ENCODE peak calls at places on chromosomes 1 and 21, in four cellular contexts. D, N, H and W are unnamed samples.

GRCh38 chr1:229889031-229889517 is 178.0 kb upstream of the GALNT2 start:
- DNase-seq in D (no peak), H (no peak), N (no peak), W (no peak)

GRCh38 chr21:43643193-43643592 is 16.1 kb downstream of the HSF2BP start:
- DNase-seq in D (no peak), H (no peak), N (no peak), W (no peak)

GRCh38 chr1:165073402-165074007 is 283.0 kb downstream of the LMX1A start:
- DNase-seq in D (peak; percentile 86), N (no peak), H (peak; percentile 43), W (peak; percentile 67)

GRCh38 chr21:41973427-41973831 is 19.6 kb upstream of the C2CD2 start:
- DNase-seq in N (no peak), H (no peak), D (no peak), W (no peak)

GRCh38 chr1:160144921-160145320 is 6.5 kb upstream of the ATP1A4 start:
- DNase-seq in H (no peak), N (no peak), D (peak; percentile 16), W (no peak)

GRCh38 chr1:170424346-170424745 is 107.6 kb upstream of the GORAB start:
- DNase-seq in D (no peak), H (no peak), N (no peak), W (no peak)

GRCh38 chr1:205067031-205067430 is 17.2 kb downstream of the TMEM81 start:
- DNase-seq in N (no peak), H (no peak), D (no peak), W (no peak)

GRCh38 chr1:220592714-220593113 is 64.8 kb downstream of the MARK1 start:
- DNase-seq in N (no peak), H (no peak), D (no peak), W (no peak)

GRCh38 chr1:192357904-192358303 is 41.1 kb downstream of the RGS21 start:
- DNase-seq in H (no peak), N (no peak), D (no peak), W (no peak)

GRCh38 chr1:208919371-208919770 is 664.1 kb upstream of the CAMK1G start:
- DNase-seq in N (no peak), H (no peak), D (no peak), W (peak; percentile 30)

GRCh38 chr1:8031176-8031785 is 5.2 kb upstream of the ERRFI1 start:
- DNase-seq in H (peak; percentile 42), N (no peak), D (peak; percentile 49), W (peak; percentile 76)

GRCh38 chr1:210233495-210234253 is 1.1 kb downstream of the SERTAD4 start:
- DNase-seq in D (peak; percentile 61), H (no peak), N (peak; percentile 52), W (peak; percentile 51)

GRCh38 chr1:204367956-204368355 is 8.2 kb upstream of the PLEKHA6 start:
- DNase-seq in D (no peak), N (no peak), H (no peak), W (peak; percentile 20)

GRCh38 chr1:203556047-203556851 is 62.3 kb downstream of the OPTC start:
- DNase-seq in D (peak; percentile 82), H (no peak), N (peak; percentile 89), W (peak; percentile 93)

GRCh38 chr1:239735081-239735480 is 348.7 kb downstream of the CHRM3 start:
- DNase-seq in H (no peak), N (no peak), D (no peak), W (no peak)

GRCh38 chr1:201570158-201570885 is 31.4 kb downstream of the NAV1 start:
- DNase-seq in D (no peak), N (no peak), H (no peak), W (no peak)

GRCh38 chr1:233180626-233181364 is 114.7 kb downstream of the PCNX2 start:
- DNase-seq in D (peak; percentile 33), N (no peak), H (no peak), W (no peak)

GRCh38 chr1:232952514-232953175 is 2.2 kb downstream of the NTPCR start:
- DNase-seq in N (no peak), D (peak; percentile 89), H (peak; percentile 73), W (peak; percentile 55)

GRCh38 chr1:44068442-44068861 is 37.2 kb upstream of the SLC6A9 start:
- DNase-seq in D (no peak), H (peak; percentile 48), N (peak; percentile 26), W (no peak)

GRCh38 chr21:39373634-39374033 is 24.7 kb upstream of the HMGN1 start:
- DNase-seq in D (peak; percentile 71), N (no peak), H (peak; percentile 53), W (peak; percentile 49)

GRCh38 chr1:57674803-57675202 is 250.9 kb upstream of the DAB1 start:
- DNase-seq in N (no peak), H (no peak), D (no peak), W (peak; percentile 10)

GRCh38 chr1:6267686-6268281 is 6.9 kb upstream of the GPR153 start:
- DNase-seq in H (no peak), D (no peak), N (no peak), W (peak; percentile 71)

GRCh38 chr1:115426271-115426771 is 88.3 kb upstream of the NGF start:
- DNase-seq in H (no peak), D (no peak), N (peak; percentile 88), W (peak; percentile 85)

GRCh38 chr1:163230827-163231226 is 28.1 kb upstream of the RGS5 start:
- DNase-seq in H (no peak), D (no peak), N (no peak), W (no peak)

DNA sequence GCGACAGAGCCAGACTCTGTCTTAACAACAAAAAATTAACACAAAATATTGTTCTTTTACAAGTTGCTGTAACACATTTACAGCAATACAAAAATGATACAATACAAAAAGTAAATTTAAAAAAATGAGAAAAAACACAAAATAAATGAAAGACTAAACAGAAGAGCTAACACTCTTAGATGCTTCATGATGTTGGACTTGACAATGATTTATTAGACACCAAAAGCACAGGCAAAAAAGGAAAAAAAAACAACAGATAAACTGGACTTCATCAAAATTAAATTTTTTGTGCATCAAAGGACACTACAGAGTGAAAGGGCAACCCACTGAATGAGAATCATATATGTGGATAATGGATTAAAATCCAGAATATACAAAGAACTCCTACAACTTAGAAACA is 16.4 kb downstream of the GATAD2B start:
- DNase-seq in H (no peak), D (no peak), N (no peak), W (no peak)
- TF ChIP-seq CTCF in H (no peak), D (no peak), N (no peak), W (no peak)

DNA sequence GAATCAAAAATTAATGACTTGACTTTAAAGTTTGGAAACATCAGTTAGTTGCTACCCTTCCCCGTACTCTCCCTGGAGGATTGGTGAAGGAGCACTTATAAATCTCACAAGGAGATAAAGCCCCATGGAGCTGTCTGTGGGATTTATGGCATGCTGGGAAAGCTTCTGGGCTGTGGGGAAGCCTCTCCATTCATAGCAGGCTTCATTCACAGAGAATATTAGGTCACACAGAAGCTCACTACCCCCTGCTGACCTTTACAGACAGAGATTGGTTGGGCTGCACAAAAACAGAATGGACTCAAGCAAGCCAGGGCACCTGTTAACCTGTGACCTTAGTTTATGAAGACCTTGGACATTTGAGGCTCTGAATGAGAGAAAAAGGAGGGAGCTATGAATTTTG is 32.1 kb downstream of the RGL1 start:
- DNase-seq in D (no peak), N (no peak), H (no peak), W (no peak)
- H3K4me3 ChIP-seq in D (no peak overlapping the region), N (no peak overlapping the region), H (no peak overlapping the region), W (no peak overlapping the region)

GRCh38 chr1:212980123-212980800 is 29.9 kb downstream of the VASH2 start:
- DNase-seq in N (peak; percentile 66), D (peak; percentile 51), H (no peak), W (peak; percentile 48)
- TF ChIP-seq CTCF in N (no peak), D (peak; percentile 68), H (peak; percentile 25), W (no peak)

GRCh38 chr1:156493749-156494148 is 6.8 kb downstream of the MEF2D start:
- DNase-seq in N (no peak), D (no peak), H (no peak), W (no peak)

GRCh38 chr1:156494309-156494895 is 6.2 kb downstream of the MEF2D start:
- DNase-seq in D (no peak), H (no peak), N (no peak), W (no peak)

GRCh38 chr1:156496211-156496761 is 4.3 kb downstream of the MEF2D start:
- DNase-seq in D (no peak), N (no peak), H (peak; percentile 71), W (peak; percentile 56)

GRCh38 chr1:156497078-156497742 is 3.4 kb downstream of the MEF2D start:
- DNase-seq in N (no peak), D (no peak), H (no peak), W (no peak)

DNA sequence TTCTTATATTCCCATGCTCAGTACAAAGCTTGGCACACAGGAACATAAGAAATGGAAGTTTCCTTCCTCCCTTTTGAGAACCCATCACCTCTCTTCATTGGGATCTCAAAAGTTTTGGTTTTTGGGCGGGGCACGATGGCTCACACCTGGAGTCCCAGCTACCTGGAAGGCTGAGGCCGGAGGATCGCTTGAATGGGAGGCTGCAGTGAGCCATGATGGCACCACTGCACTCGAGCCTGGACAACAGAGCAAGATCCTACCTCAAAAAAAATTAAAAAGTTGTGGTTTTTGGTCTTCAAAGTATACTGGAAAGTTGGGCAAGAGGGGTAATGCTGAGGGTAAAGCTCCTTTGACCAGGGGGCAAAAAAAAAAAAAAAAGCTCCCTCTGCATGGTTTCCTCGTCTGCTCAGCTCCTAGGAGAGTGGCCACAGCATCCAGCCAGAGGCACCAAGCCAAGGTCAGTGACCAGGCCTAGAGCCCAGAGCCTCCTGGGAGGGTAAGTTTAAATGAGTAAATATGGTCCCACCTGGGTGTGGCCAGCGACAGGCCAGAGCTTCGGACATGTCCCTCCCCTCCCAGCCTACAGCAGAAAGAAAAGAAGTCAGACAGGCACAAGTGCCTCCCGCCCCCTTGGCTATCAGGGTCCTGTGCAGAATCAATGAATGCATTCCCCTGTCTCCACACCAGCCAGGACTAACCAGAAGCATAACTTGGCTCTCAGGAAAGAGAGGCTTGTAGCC is 5.0 kb downstream of the MEF2D start:
- DNase-seq in N (peak; percentile 85), H (no peak), D (no peak), W (peak; percentile 54)
- H3K4me3 ChIP-seq in N (peak overlapping the region; percentile 98), H (peak overlapping the region; percentile 80), D (no peak overlapping the region), W (no peak overlapping the region)